ENCODE peak calls at places on chromosome 22, in four cellular contexts. U is fibroblast of lung, X is aorta, C is pancreas. N is an unnamed sample. For H3K4me1, the result is how much of the 10 kb centered on the place peaks cover.

GRCh38 chr22:46931881-46932280 is 169.4 kb downstream of the TBC1D22A start:
- DNase-seq in U (peak), X (no peak), C (no peak), N (no peak)

GRCh38 chr22:47366026-47366767 is 603.7 kb downstream of the TBC1D22A start:
- DNase-seq in U (no peak), X (no peak), C (no peak), N (no peak)

GRCh38 chr22:32951807-32952153 is 106.4 kb downstream of the SYN3 start:
- DNase-seq in U (no peak), X (no peak), C (no peak), N (peak)

GRCh38 chr22:19062139-19062789 is 59.9 kb downstream of the DGCR2 start:
- DNase-seq in U (no peak), X (no peak), C (no peak), N (no peak)

GRCh38 chr22:45880732-45881523 is 96.0 kb downstream of the WNT7B start:
- DNase-seq in U (no peak), X (peak), C (no peak), N (peak)

GRCh38 chr22:49712195-49712791 is 115.4 kb downstream of the BRD1 start:
- DNase-seq in U (peak), X (no peak), C (no peak), N (no peak)

GRCh38 chr22:19723990-19724827 is 870 bp downstream of the GP1BB start:
- DNase-seq in U (peak), X (no peak), C (no peak), N (no peak)

GRCh38 chr22:39699631-39700348 is 129.2 kb downstream of the CACNA1I start:
- DNase-seq in U (no peak), X (no peak), C (no peak), N (peak)

GRCh38 chr22:49632199-49633009 is 195.3 kb downstream of the BRD1 start:
- DNase-seq in U (peak), X (no peak), C (peak), N (peak)

GRCh38 chr22:26550498-26551033 is 38.3 kb upstream of the TFIP11 start:
- DNase-seq in U (peak), X (peak), C (peak), N (peak)

GRCh38 chr22:30201970-30202369 is 44.6 kb downstream of the LIF start:
- DNase-seq in U (peak), X (no peak), C (no peak), N (peak)

GRCh38 chr22:30386960-30387848 is at the start of gene RNF215:
- DNase-seq in U (peak), X (peak), C (peak), N (peak)

GRCh38 chr22:50525991-50526848 is 822 bp upstream of the SCO2 start:
- DNase-seq in U (peak), X (peak), C (peak), N (peak)

GRCh38 chr22:30866811-30867271 is 101.7 kb downstream of the MORC2 start:
- DNase-seq in U (no peak), X (peak), C (peak), N (no peak)

GRCh38 chr22:38770257-38770949 is 14.6 kb upstream of the SUN2 start:
- DNase-seq in U (no peak), X (no peak), C (no peak), N (peak)

GRCh38 chr22:39300198-39300830 is 19.1 kb downstream of the RPL3 start:
- DNase-seq in U (no peak), X (no peak), C (no peak), N (peak)

GRCh38 chr22:27345681-27346080 is 455.9 kb downstream of the MN1 start:
- DNase-seq in U (no peak), X (no peak), C (no peak), N (no peak)

GRCh38 chr22:20970939-20971657 is 4.0 kb downstream of the AIFM3 start:
- DNase-seq in U (no peak), X (no peak), C (no peak), N (no peak)

GRCh38 chr22:28252539-28252938 is 333.5 kb upstream of the PITPNB start:
- DNase-seq in U (no peak), X (no peak), C (no peak), N (no peak)

GRCh38 chr22:48251629-48252028 is 1489.2 kb downstream of the TBC1D22A start:
- DNase-seq in U (no peak), X (no peak), C (no peak), N (no peak)

GRCh38 chr22:16953206-16954059 is 54.6 kb downstream of the GAB4 start:
- DNase-seq in U (no peak), X (no peak), C (no peak), N (no peak)

GRCh38 chr22:32164084-32164894 is 5.2 kb upstream of the C22orf42 start:
- DNase-seq in U (no peak), X (no peak), C (no peak), N (no peak)

DNA sequence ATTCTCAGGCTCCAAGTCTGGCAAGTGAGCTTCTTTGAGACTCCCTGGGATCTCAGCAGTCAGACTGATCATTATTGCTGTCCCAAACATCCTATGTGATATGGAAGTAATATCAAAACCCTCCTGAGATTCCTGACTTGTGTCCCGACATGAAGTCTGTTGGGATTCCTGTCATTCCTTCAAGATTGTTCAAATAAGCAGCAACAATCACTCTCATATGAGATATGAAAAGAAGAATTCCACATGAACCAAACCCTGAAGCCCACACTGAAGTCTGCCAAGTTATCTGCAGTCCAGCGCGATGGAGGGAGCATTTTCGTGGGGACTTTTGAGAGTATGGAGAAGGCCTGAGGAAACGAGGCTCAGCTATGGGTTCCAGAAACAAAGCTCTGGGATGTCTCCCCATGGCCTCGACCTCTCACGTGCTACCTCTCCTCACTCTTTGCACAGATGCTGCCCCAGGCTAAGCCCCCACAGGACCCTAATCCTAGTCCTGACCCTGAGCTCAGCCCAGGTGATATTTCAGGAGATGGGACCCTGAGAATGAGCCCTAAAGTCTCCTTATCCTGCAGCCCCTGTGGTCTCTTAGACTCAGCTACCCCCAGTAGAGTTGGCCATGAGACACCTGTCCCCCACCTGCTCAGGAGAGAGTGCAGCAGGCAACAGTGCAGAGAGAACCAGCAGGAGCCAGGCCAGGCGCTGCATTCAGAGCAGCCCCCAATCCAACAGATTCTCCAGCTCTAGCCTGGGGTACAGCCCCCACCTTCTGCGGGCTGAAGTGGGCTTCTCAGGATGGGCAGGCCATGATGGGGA is 100.2 kb downstream of the GGTLC2 start:
- DNase-seq in U (no peak), X (no peak), C (no peak), N (no peak)
- H3K4me1 ChIP-seq in U (under half), X (under half), C (under half), N (under half)

DNA sequence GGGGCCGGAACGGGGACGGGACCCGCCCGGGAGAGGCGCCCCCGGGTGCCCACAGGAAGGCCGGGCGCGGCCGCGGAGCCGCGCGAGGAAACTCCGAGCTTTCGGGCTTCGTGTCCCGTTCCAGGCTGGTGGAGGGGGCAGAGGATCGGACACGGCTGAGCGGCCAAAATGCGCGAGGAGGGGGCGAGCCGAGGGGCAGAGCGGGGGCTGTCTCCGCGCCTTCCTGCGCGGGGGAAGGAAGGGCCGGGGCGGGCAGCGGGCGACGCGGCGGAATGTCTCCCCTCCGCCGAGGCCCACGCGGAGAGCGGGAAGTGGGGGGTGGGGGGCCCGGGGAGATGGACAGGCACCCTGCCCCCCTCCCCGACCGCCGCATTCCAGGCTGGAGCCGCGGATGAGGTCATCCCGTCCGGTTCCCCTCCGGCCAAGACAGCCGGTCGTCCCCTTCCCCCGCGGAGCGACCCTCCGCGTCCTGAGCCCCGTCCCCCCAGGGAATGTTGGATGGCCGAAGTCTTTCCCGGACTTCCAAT is 465 bp downstream of the CDC42EP1 start:
- DNase-seq in U (peak), X (peak), C (peak), N (peak)
- H3K4me1 ChIP-seq in U (under half), X (under half), C (half or more), N (under half)

DNA sequence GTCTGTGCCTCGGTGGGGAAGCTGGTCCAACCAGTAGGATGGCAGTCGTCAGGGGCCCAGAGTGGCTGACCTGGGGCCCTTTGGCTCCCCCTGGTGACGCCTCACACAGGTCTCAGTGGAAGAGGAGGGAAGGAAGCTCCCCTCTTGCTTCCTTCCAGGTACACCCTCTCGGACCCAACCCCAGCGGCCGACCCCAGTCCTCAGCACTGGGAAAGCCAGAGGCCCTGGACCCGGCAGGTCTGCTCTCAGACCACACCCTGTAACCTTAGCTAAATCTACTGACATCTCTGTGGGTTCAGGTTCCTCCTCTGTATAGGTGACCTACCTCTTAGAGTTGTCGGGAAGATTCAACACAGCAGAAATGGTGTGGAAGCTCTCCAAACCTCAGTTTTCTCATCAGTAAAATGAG is 3.4 kb upstream of the SCUBE1 start:
- DNase-seq in U (peak), X (peak), C (peak), N (peak)
- H3K4me1 ChIP-seq in U (under half), X (under half), C (under half), N (under half)

DNA sequence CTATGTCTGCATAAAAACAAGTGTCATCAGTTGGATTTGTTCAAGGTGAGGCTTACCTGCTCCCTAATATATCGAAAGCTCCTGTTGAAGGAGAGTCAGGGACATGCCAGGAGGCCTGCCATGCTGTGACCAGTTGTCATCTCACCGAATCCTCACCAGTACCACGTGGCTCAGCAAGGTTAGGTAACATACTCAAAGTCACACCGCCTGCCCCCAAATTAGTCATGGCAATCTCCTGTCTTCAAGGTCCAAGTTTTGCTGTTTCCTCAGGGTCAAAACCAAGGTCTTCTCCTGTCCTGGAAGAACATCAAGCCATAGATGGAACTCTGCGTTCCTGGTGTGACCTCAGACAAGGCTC is 67.8 kb downstream of the IGLL1 start:
- DNase-seq in U (no peak), X (no peak), C (no peak), N (no peak)
- H3K4me1 ChIP-seq in U (under half), X (under half), C (under half), N (under half)

DNA sequence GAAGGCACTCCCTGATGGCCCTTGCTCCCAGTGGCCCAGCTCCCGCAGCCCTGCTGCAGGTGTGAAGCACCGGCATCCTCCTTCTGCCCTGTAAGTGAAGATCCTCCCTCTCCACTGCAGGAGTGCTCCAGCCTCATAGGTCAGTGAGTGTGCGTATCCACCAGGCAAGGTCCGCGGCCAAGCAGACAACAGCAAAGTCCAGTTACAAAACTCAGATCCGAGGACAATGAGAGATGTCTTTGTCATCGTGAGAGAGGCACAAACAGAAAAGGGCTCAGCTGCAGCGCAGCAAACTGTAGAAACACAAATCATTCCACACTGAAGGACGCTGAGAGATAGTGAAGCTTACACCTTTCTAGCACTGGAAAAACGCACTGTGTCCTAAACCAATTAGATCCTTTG is 46.1 kb downstream of the MYH9 start:
- DNase-seq in U (no peak), X (no peak), C (no peak), N (peak)
- H3K4me1 ChIP-seq in U (half or more), X (under half), C (under half), N (under half)

DNA sequence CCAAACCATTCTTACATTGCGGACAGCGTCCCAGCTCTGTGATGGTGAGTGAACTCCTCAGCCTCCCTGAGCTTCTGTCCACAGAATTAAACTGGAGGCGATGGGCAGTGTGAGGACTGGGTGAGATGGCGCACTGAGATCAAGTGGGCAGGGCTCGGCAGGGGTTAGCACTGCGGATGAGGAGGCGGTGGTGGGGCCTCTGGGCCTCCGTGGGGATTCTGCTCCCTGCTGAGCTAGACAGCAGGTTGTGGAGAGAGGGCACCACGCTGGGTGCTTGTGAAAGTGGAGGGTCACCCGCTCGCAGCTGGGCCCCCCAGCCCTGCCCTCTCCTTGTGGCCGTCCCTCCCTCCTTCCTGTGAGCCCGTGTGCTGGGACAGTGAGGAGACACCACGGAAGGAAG is 25.6 kb upstream of the PARVG start:
- DNase-seq in U (no peak), X (no peak), C (no peak), N (no peak)
- H3K4me1 ChIP-seq in U (under half), X (under half), C (under half), N (under half)

DNA sequence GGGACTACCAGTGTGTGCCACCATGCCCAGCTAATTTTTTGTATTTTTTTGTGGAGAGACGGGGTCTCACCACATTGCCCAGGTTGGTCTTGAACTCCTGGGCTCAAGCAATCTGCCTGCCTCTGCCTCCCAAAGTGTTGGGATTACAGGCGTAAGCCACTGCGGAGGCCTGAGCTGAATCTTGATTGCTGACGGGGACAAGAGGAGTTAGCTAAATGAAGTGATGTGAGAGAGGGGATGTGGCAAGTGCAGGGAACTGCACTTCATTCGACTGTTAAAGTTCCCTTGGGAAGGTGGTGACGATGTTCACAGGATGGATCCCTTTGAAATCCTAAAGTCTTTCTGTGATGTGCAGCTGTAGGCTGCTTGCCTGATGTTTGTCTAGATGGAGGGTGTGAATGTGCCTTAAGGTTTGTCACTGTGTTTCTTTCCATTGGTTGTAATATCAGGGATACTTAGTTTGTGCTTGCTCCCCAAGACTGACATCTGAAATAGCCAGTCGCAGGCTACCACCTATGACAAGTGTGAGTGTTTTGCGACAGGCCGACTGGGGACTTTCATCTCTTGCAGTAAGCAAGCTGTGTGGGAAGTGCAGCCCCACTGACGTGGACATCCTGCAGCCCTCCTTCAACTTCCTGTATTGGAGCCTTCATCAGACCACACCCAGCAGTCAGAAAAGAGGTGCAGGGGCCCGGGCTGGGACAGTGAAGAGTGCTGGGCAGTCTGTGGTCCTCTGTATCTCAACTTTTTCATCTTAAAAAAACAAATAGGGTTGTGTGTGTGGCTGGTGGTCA is 19.6 kb upstream of the CCDC134 start:
- DNase-seq in U (peak), X (peak), C (peak), N (peak)
- H3K4me1 ChIP-seq in U (under half), X (under half), C (under half), N (under half)

GRCh38 chr22:37629928-37630327 is 9.5 kb upstream of the SH3BP1 start:
- DNase-seq in U (no peak), X (no peak), C (no peak), N (no peak)

GRCh38 chr22:37627545-37627944 is 11.9 kb upstream of the SH3BP1 start:
- DNase-seq in U (no peak), X (no peak), C (no peak), N (no peak)

GRCh38 chr22:37630839-37631435 is 8.5 kb upstream of the SH3BP1 start:
- DNase-seq in U (no peak), X (no peak), C (no peak), N (no peak)

GRCh38 chr22:37627091-37627490 is 12.4 kb upstream of the SH3BP1 start:
- DNase-seq in U (no peak), X (no peak), C (no peak), N (no peak)

GRCh38 chr22:37628830-37629229 is 10.6 kb upstream of the SH3BP1 start:
- DNase-seq in U (no peak), X (no peak), C (no peak), N (no peak)
- H3K4me1 ChIP-seq in U (under half), X (under half), C (under half), N (under half)